ENCODE peak calls at places on chromosomes 3 and 15, in eight cellular contexts. K is right lobe of liver; S is psoas muscle; B is upper lobe of left lung; D is sigmoid colon; C is cardiac muscle cell; F is spleen; Y is CD8-positive, alpha-beta T cell. X is an unnamed sample. For H3K4me1, the result is how much of the 10 kb centered on the place peaks cover.

GRCh38 chr3:168049366-168049974 is 46.3 kb downstream of the GOLIM4 start:
- DNase-seq in B (no peak), K (no peak), Y (no peak), C (no peak), D (no peak), F (no peak), S (no peak), X (no peak)

GRCh38 chr3:104764499-104764898 is 602.2 kb upstream of the ALCAM start:
- DNase-seq in C (no peak), K (no peak), Y (no peak), D (no peak), F (no peak), S (no peak), B (no peak), X (no peak)

GRCh38 chr3:104149154-104149553 is 1217.6 kb upstream of the ALCAM start:
- DNase-seq in B (no peak), K (no peak), D (no peak), Y (no peak), S (no peak), C (no peak), F (no peak), X (no peak)

GRCh38 chr3:32837789-32838188 is 20.0 kb downstream of the TRIM71 start:
- DNase-seq in B (no peak), Y (no peak), D (no peak), C (no peak), F (no peak), K (no peak), S (no peak), X (no peak)

GRCh38 chr3:101151286-101151901 is 158.2 kb upstream of the ABI3BP start:
- DNase-seq in S (no peak), Y (no peak), B (no peak), D (no peak), C (no peak), K (no peak), F (no peak), X (no peak)

GRCh38 chr3:51389423-51390183 is 1.5 kb upstream of the RBM15B start:
- DNase-seq in K (peak), D (no peak), B (peak), F (peak), C (peak), Y (peak), S (peak), X (peak)

GRCh38 chr3:71564361-71564760 is 19.2 kb downstream of the FOXP1 start:
- DNase-seq in D (no peak), K (no peak), S (peak), C (no peak), F (no peak), B (no peak), Y (no peak), X (no peak)

GRCh38 chr15:66459818-66460615 is 37.5 kb downstream of the SNAPC5 start:
- DNase-seq in C (no peak), D (no peak), B (no peak), S (no peak), Y (no peak), K (no peak), F (no peak), X (no peak)

GRCh38 chr15:40844543-40844981 is 714 bp downstream of the SPINT1 start:
- DNase-seq in K (no peak), D (no peak), C (no peak), Y (peak), B (peak), S (peak), F (peak), X (peak)

GRCh38 chr3:146536681-146537080 is 7.7 kb downstream of the PLSCR1 start:
- DNase-seq in D (no peak), Y (no peak), S (no peak), B (no peak), F (no peak), K (no peak), C (no peak), X (no peak)

GRCh38 chr15:64651573-64652260 is 123.7 kb downstream of the RBPMS2 start:
- DNase-seq in Y (peak), D (no peak), B (no peak), F (no peak), C (no peak), K (no peak), S (no peak), X (no peak)

GRCh38 chr3:194389269-194389668 is 9.8 kb downstream of the GP5 start:
- DNase-seq in D (no peak), B (no peak), Y (no peak), F (no peak), C (no peak), S (no peak), K (no peak), X (no peak)
- H3K4me1 ChIP-seq in D (under half), B (under half), Y (under half), F (under half), C (under half), S (under half), K (under half), X (under half)

DNA sequence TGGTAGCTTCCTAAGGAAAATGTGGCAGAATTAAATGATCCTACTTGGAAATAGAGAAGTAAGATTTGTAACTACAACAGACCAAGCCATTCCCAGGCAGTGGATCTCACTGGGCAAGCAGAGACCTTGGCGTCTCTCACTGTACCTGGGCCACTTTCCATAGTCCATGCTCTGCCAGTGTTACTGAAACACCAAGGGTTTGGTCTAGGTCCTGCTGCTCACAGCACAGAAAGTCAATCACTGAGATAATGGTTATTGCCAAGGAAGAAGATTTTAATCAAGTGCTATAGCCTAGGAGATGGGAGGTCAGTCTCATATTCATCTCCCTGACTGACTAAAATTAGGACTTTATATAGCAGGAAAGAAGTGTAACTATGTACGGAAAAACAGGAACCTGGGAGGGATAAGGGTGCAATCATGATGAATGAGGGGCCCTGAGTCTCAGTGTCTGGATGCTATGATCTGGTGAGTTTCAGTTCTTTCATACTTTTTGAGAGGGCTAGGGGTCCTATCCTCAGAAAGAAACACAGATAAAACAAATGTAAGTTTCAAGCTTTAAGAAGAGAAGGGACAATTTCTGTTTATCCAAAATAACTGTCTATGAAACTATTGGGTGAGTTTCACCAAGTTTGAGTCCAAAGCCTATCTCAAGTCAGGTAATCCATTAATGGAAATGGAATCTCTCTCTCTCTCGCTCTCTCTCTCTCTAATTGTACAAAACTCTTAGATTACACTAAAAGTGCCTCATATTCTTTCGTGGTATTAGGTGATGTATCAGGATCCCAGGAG is 20.6 kb downstream of the GPR15 start:
- DNase-seq in K (no peak), D (no peak), C (no peak), S (no peak), Y (no peak), F (no peak), B (no peak), X (no peak)
- H3K4me3 ChIP-seq in K (no peak), D (no peak), C (no peak), S (no peak), Y (no peak), F (no peak), B (no peak), X (no peak)

GRCh38 chr3:30776186-30776815 is 118.2 kb downstream of the GADL1 start:
- DNase-seq in F (no peak), S (no peak), K (no peak), D (no peak), B (no peak), Y (no peak), C (no peak), X (no peak)

GRCh38 chr3:30775070-30775469 is 119.4 kb downstream of the GADL1 start:
- DNase-seq in D (no peak), Y (no peak), C (no peak), B (no peak), K (no peak), F (no peak), S (no peak), X (no peak)

GRCh38 chr3:30777426-30777825 is 117.0 kb downstream of the GADL1 start:
- DNase-seq in C (no peak), K (no peak), Y (no peak), D (no peak), F (no peak), B (no peak), S (no peak), X (no peak)

GRCh38 chr3:30778923-30779322 is 115.5 kb downstream of the GADL1 start:
- DNase-seq in S (no peak), C (no peak), B (no peak), K (no peak), F (no peak), D (no peak), Y (no peak), X (no peak)

DNA sequence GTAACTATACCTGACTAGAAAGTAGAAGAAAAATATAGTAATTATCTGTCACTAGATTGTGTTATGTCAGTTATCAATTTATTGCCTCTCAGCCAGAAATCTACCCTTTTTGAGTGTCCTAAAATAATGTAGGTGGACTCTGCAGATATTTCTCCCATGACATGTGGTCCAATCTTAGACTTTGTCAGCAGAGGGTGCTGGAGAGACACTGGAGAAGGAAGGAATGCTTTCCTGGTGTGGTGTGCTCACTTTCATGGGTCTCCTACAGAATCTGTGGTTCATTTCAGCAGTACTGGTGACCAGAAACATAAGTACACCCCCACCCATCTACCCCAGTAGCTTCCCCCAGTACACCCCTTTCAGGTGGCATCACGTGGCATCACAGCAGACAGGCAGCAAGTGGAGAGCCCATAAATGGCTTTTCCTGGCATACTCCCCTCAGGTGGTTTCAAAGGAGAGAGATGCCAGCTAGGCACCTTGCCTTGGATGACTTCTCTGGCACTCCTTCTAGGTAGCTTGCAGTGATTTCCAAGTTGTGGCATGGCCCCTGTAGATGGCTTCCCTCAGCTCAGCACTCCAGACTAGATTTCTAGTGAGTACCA is 114.7 kb downstream of the GADL1 start:
- DNase-seq in F (no peak), S (no peak), B (no peak), Y (no peak), D (no peak), C (peak), K (no peak), X (no peak)
- TF ChIP-seq CTCF in F (no peak), S (peak), B (no peak), Y (no peak), D (no peak), C (peak), K (peak), X (no peak)

GRCh38 chr15:99437315-99438221 is 128.2 kb upstream of the MEF2A start:
- DNase-seq in K (no peak), S (peak), F (no peak), Y (peak), D (peak), B (peak), C (no peak), X (no peak)

GRCh38 chr15:99438691-99439523 is 126.9 kb upstream of the MEF2A start:
- DNase-seq in D (peak), S (peak), C (no peak), Y (peak), K (no peak), B (no peak), F (peak), X (no peak)

GRCh38 chr15:99439524-99439835 is 126.3 kb upstream of the MEF2A start:
- DNase-seq in F (no peak), S (peak), D (peak), K (no peak), C (no peak), Y (peak), B (peak), X (peak)

GRCh38 chr15:99436472-99437314 is 129.1 kb upstream of the MEF2A start:
- DNase-seq in D (peak), F (no peak), K (no peak), B (peak), C (no peak), S (peak), Y (peak), X (peak)

DNA sequence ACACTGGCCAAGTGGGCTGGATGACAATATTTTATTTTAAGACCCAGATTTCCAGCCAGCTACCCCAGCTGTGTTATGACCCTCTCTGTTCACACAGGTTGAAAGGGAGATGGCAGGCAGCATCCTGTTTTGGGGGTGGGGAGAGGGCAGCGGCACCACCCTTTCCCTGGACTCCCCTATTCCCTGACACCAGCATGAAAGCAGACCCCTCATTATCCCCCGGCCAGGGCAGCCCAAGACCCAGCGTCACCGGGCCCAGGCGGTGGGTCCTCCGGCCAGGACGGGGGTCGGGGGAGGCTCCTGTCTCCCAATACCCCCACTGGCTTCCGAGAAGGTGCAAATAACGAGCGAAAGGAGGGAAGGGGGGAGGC is 127.6 kb upstream of the MEF2A start:
- DNase-seq in Y (peak), K (no peak), C (no peak), D (peak), B (no peak), S (no peak), F (peak), X (no peak)
- H3K4me1 ChIP-seq in Y (half or more), K (under half), C (under half), D (under half), B (half or more), S (under half), F (half or more), X (under half)

DNA sequence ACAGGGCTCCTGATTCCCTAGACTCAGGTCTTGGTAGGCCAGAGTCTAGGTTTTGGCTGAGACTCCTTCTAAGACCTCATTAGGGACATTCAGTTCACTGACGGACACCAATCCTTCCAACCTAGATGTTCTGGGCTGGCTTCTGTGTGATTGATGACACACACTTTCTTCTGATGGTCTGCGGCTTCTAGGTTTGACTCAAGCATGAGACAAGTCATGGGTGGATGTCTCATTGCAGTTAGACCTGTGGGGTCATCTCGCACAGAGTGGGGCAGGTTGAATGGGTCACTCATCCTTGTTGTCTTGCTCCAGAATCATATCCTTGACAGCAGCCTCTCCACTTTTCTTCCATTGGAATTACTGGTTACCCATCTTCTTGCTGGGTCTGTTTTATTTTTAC is 35.8 kb downstream of the ARNT2 start:
- DNase-seq in B (no peak), Y (no peak), S (no peak), C (no peak), D (no peak), K (no peak), F (no peak), X (no peak)
- H3K4me3 ChIP-seq in B (no peak), Y (no peak), S (no peak), C (no peak), D (no peak), K (no peak), F (no peak), X (no peak)

DNA sequence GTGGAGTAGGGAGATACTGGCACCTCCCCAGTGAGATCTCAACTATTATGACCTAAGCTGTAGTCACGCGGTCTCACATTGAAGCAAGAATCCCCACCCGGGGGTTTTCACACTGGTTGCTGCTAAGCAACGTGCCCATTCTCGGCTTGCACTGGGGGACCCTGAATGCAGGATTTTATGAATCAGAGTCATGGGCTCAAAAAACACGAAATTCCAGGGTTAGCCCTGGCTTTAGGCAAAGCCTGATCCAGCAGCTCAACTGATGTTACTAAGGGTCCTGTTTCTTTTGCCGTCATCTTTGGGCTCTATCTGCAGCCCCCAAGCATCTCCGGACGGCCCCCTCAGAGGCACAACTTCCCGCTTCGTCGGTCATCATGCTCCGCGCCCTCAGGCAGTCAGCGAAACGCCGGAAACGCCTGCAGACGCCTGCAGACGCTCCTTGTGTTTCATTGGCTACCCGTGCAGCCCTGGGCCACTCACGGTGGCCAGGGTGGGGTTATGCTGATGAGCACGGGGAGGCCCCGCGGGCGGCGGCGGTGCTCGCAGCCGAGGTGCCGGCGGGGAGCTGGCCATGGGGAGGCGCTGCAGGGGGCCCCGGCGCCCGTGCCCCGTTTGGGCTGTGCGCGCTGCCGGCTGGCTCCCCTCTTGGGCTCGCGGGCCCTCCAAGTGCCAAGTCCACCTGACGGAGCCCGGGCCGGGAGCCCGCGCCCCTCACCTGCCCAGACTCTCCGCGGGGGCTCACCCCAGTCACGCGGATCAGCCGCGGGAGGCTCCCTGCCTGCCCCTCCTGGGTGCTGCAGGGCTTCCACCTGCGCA is 25.8 kb downstream of the EFCC1 start:
- DNase-seq in B (peak), Y (peak), C (peak), S (peak), K (peak), F (peak), D (peak), X (peak)
- TF ChIP-seq CTCF in B (peak), Y (peak), C (peak), S (peak), K (peak), F (peak), D (peak), X (peak)

GRCh38 chr15:90039996-90040395 is 38.9 kb downstream of the ZNF710 start:
- DNase-seq in K (peak), C (no peak), Y (no peak), D (no peak), F (peak), B (peak), S (no peak), X (peak)
- H3K4me1 ChIP-seq in K (under half), C (under half), Y (under half), D (under half), F (half or more), B (half or more), S (under half), X (under half)